ENCODE peak calls at places on chromosomes 12 and 14, in six cellular contexts. Y is right atrium auricular region, E is ovary, B is fibroblast of the aortic adventitia, A is mesothelial cell of epicardium, G is heart right ventricle. P is an unnamed sample.

GRCh38 chr12:79927772-79928474 is 7.0 kb downstream of the PPP1R12A start:
- DNase-seq in A (no peak), E (no peak), Y (no peak), B (peak; percentile 12), G (no peak), P (no peak)

GRCh38 chr12:6788972-6789905 is at the start of gene CD4:
- DNase-seq in A (no peak), E (no peak), B (no peak), Y (peak; percentile 73), G (peak; percentile 59), P (no peak)

GRCh38 chr12:92403210-92404175 is 257.8 kb upstream of the BTG1 start:
- DNase-seq in Y (no peak), E (no peak), B (no peak), G (no peak), A (no peak), P (no peak)

GRCh38 chr14:24224618-24225071 is 7.5 kb downstream of the NEDD8 start:
- DNase-seq in Y (no peak), G (no peak), B (peak; percentile 76), E (no peak), A (no peak), P (no peak)

GRCh38 chr14:34013714-34014055 is 62.8 kb upstream of the EGLN3 start:
- DNase-seq in Y (no peak), E (no peak), A (no peak), B (no peak), G (no peak), P (no peak)

GRCh38 chr12:18443768-18444437 is 182.6 kb downstream of the PIK3C2G start:
- DNase-seq in G (no peak), E (no peak), B (peak; percentile 47), A (no peak), Y (no peak), P (no peak)

GRCh38 chr12:12097821-12098688 is 27.3 kb downstream of the BCL2L14 start:
- DNase-seq in G (no peak), B (peak; percentile 69), E (no peak), Y (no peak), A (no peak), P (no peak)

GRCh38 chr12:117853600-117853999 is 115.2 kb downstream of the KSR2 start:
- DNase-seq in A (no peak), G (no peak), E (no peak), B (no peak), Y (no peak), P (no peak)

GRCh38 chr14:35336171-35337073 is 44.2 kb downstream of the PSMA6 start:
- DNase-seq in E (peak; percentile 98), A (no peak), B (peak; percentile 92), Y (peak; percentile 95), G (peak; percentile 94), P (no peak)

GRCh38 chr14:105045710-105046326 is 19.4 kb downstream of the GPR132 start:
- DNase-seq in A (peak; percentile 97), E (peak; percentile 91), Y (peak; percentile 89), G (peak; percentile 91), B (peak; percentile 80), P (peak; percentile 95)

GRCh38 chr12:104792570-104792969 is 165.5 kb downstream of the SLC41A2 start:
- DNase-seq in A (no peak), Y (peak; percentile 62), E (no peak), B (peak; percentile 97), G (peak; percentile 26), P (no peak)

GRCh38 chr14:51360592-51360991 is 120.5 kb downstream of the TMX1 start:
- DNase-seq in A (no peak), B (no peak), Y (no peak), E (no peak), G (no peak), P (no peak)

GRCh38 chr14:30214014-30214413 is 286.4 kb upstream of the PRKD1 start:
- DNase-seq in E (no peak), B (no peak), Y (no peak), G (no peak), A (no peak), P (no peak)

GRCh38 chr12:45268672-45269406 is 52.9 kb downstream of the ANO6 start:
- DNase-seq in A (peak; percentile 95), G (peak; percentile 91), E (peak; percentile 75), Y (peak; percentile 88), B (peak; percentile 96), P (no peak)

GRCh38 chr14:68245146-68246073 is 425.8 kb downstream of the RAD51B start:
- DNase-seq in A (no peak), B (peak; percentile 89), G (peak; percentile 72), Y (no peak), E (peak; percentile 59), P (no peak)

GRCh38 chr12:109451400-109451799 is 25.7 kb downstream of the KCTD10 start:
- DNase-seq in E (no peak), A (no peak), G (no peak), B (no peak), Y (no peak), P (no peak)

GRCh38 chr12:40980346-40981005 is 207.6 kb upstream of the PDZRN4 start:
- DNase-seq in E (no peak), B (no peak), A (no peak), Y (no peak), G (no peak), P (no peak)

GRCh38 chr14:55102141-55102547 is 26.9 kb upstream of the LGALS3 start:
- DNase-seq in G (peak; percentile 77), B (peak; percentile 100), A (no peak), Y (peak; percentile 89), E (peak; percentile 77), P (no peak)

GRCh38 chr12:108623577-108623976 is 10.1 kb downstream of the SELPLG start:
- DNase-seq in G (no peak), E (no peak), A (no peak), B (no peak), Y (no peak), P (no peak)

GRCh38 chr12:93380480-93381121 is 2.9 kb downstream of the NUDT4 start:
- DNase-seq in B (peak; percentile 83), A (no peak), E (no peak), Y (peak; percentile 54), G (no peak), P (no peak)

GRCh38 chr12:68446896-68447806 is 115.0 kb upstream of the MDM1 start:
- DNase-seq in Y (no peak), A (no peak), G (no peak), B (peak; percentile 55), E (no peak), P (no peak)

GRCh38 chr12:71938728-71939385 is at the start of gene TPH2:
- DNase-seq in E (peak; percentile 19), B (peak; percentile 46), Y (no peak), A (peak; percentile 90), G (peak; percentile 36), P (peak; percentile 82)

GRCh38 chr14:32318087-32318486 is 11.0 kb upstream of the AKAP6 start:
- DNase-seq in E (no peak), B (no peak), G (no peak), Y (no peak), A (no peak), P (no peak)

GRCh38 chr14:70947739-70948138 is 40.5 kb downstream of the PCNX1 start:
- DNase-seq in B (no peak), A (no peak), E (no peak), G (no peak), Y (no peak), P (no peak)

GRCh38 chr12:55955800-55956508 is 9.9 kb downstream of the PMEL start:
- DNase-seq in G (no peak), B (peak; percentile 67), A (no peak), E (no peak), Y (no peak), P (no peak)

GRCh38 chr12:103821773-103822172 is 19.3 kb downstream of the NT5DC3 start:
- DNase-seq in G (no peak), B (peak; percentile 37), A (no peak), E (no peak), Y (no peak), P (no peak)

GRCh38 chr12:70853326-70853725 is 67.2 kb downstream of the PTPRR start:
- DNase-seq in B (peak; percentile 95), Y (peak; percentile 59), G (peak; percentile 7), A (no peak), E (peak; percentile 36), P (no peak)

DNA sequence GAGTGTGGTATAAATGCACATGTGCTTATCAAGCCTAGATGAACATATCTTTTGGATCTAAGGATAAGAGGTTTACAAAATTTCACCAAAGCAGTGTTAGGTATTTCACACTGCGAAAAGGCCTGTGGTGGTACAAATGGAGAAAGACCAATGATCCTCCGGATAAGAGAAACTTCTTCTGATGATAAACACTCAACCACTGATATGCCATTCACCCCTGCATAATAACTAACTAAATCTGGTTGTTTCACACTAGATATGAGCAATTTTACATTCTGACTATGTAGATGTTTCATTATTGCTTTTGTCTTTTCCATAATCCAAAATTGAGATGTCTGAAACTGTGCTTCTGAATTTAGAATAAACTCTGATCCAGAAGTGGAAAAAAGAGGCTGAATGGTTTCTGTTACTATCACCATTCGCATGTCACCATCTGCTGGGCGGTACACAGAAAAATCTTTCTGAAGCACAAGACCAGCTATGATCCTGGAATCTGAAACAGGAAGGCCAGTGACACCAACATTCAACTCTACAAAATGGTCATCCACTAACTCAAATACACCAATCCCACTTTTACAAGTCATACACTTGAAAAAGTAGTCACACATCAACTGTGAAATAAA is 1.3 kb downstream of the BBS10 start:
- DNase-seq in E (no peak), B (peak; percentile 84), A (no peak), G (peak; percentile 35), Y (no peak), P (no peak)
- TF ChIP-seq CTCF in E (no peak), B (peak; percentile 46), A (no peak), G (no peak), Y (peak; percentile 60), P (no peak)

GRCh38 chr14:78595797-78596196 is 425.6 kb downstream of the NRXN3 start:
- DNase-seq in G (no peak), E (no peak), A (no peak), B (no peak), Y (no peak), P (peak; percentile 43)

GRCh38 chr14:78593949-78594348 is 423.8 kb downstream of the NRXN3 start:
- DNase-seq in A (no peak), Y (no peak), E (no peak), G (no peak), B (no peak), P (no peak)

GRCh38 chr14:78598046-78598652 is 428.0 kb downstream of the NRXN3 start:
- DNase-seq in G (peak; percentile 27), A (peak; percentile 59), Y (no peak), B (peak; percentile 69), E (peak; percentile 16), P (peak; percentile 67)
- TF ChIP-seq CTCF in G (peak; percentile 83), A (peak; percentile 87), Y (peak; percentile 92), B (peak; percentile 95), E (no peak), P (peak; percentile 93)

GRCh38 chr12:64160718-64161060 is 61.4 kb downstream of the KICS2 start:
- DNase-seq in G (no peak), E (no peak), B (peak; percentile 94), Y (no peak), A (no peak), P (no peak)
- TF ChIP-seq CTCF in G (no peak), E (no peak), B (no peak), Y (no peak), A (no peak), P (no peak)

GRCh38 chr14:20441466-20441865 is 5.5 kb upstream of the KLHL33 start:
- DNase-seq in Y (no peak), G (no peak), B (no peak), E (no peak), A (no peak), P (no peak)

DNA sequence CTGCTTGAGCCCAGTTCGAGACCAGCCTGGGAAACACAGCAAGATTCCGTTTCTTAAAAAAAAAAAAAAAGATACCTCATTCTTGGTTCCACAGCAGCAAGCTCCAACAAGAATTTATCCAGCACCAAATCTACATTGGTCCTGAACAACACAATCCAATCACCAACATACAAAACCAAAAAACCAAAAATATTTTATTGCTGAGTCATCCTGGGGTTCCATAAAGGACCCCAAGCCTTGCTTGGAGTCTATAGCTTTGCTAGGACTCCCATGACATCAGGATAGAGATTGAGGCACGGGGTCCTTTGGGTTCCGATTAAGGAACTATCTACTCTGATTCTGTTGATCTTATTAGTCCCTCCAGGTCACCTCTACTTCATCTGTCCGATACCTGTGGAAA is 7.7 kb downstream of the OSGEP start:
- DNase-seq in A (no peak), G (no peak), E (no peak), Y (no peak), B (no peak), P (no peak)
- TF ChIP-seq CTCF in A (no peak), G (no peak), E (no peak), Y (no peak), B (no peak), P (no peak)